ENCODE peak calls at places on chromosomes 13 and 19, in six cellular contexts. W is fibroblast of gingiva; N is IMR-90; E is activated naive CD4-positive, alpha-beta T cell treated with anti-CD3 and anti-CD28 coated beads, Interleukin-2, amount 50 U/mL, for 72 hours; C is gastrocnemius medialis; Q is endothelial cell. P is an unnamed sample.

GRCh38 chr19:12656899-12657571 is 9.5 kb downstream of the MAN2B1 start:
- DNase-seq in W (no peak), N (no peak), E (no peak), C (no peak), Q (no peak), P (no peak)

GRCh38 chr13:26280295-26280694 is 26.4 kb downstream of the CDK8 start:
- DNase-seq in W (peak; percentile 41), N (peak; percentile 70), E (no peak), C (no peak), Q (no peak), P (no peak)

GRCh38 chr13:111973186-111974064 is 93.5 kb upstream of the SOX1 start:
- DNase-seq in W (no peak), N (no peak), E (no peak), C (no peak), Q (no peak), P (no peak)

GRCh38 chr19:15812059-15812722 is 3.3 kb downstream of the OR10H1 start:
- DNase-seq in W (no peak), N (no peak), E (no peak), C (no peak), Q (no peak), P (no peak)

GRCh38 chr19:6056801-6057650 is 53.3 kb downstream of the RFX2 start:
- DNase-seq in W (peak; percentile 97), N (peak; percentile 91), E (no peak), C (peak; percentile 81), Q (peak; percentile 30), P (no peak)

GRCh38 chr13:79860757-79861156 is 379.8 kb downstream of the NDFIP2 start:
- DNase-seq in W (no peak), N (no peak), E (no peak), C (no peak), Q (no peak), P (no peak)

GRCh38 chr19:56840452-56841193 is at the start of the genes PEG3 and ZIM2:
- DNase-seq in W (no peak), N (no peak), E (no peak), C (no peak), Q (no peak), P (no peak)

GRCh38 chr19:53977429-53977990 is 13.9 kb upstream of the CACNG6 start:
- DNase-seq in W (peak; percentile 77), N (peak; percentile 78), E (no peak), C (peak; percentile 77), Q (peak; percentile 75), P (no peak)

GRCh38 chr13:39048806-39049205 is 10.6 kb downstream of the NHLRC3 start:
- DNase-seq in W (no peak), N (no peak), E (no peak), C (no peak), Q (no peak), P (no peak)

GRCh38 chr13:100230813-100231575 is 142.1 kb downstream of the PCCA start:
- DNase-seq in W (no peak), N (no peak), E (no peak), C (no peak), Q (no peak), P (no peak)

GRCh38 chr19:32969549-32969948 is 2.2 kb downstream of the CEP89 start:
- DNase-seq in W (no peak), N (no peak), E (no peak), C (no peak), Q (no peak), P (no peak)

GRCh38 chr13:96020155-96020575 is 33.0 kb downstream of the UGGT2 start:
- DNase-seq in W (peak; percentile 71), N (peak; percentile 67), E (no peak), C (peak; percentile 35), Q (peak; percentile 55), P (peak; percentile 5)

GRCh38 chr13:28636677-28637317 is 22.1 kb upstream of the POMP start:
- DNase-seq in W (peak; percentile 65), N (peak; percentile 89), E (peak; percentile 60), C (no peak), Q (peak; percentile 69), P (no peak)

GRCh38 chr19:47099576-47100050 is 14.0 kb downstream of the ZC3H4 start:
- DNase-seq in W (no peak), N (no peak), E (no peak), C (no peak), Q (no peak), P (no peak)

GRCh38 chr19:14019100-14019499 is 8.8 kb upstream of the RLN3 start:
- DNase-seq in W (no peak), N (no peak), E (no peak), C (no peak), Q (no peak), P (no peak)

GRCh38 chr13:50685491-50685890 is 158.0 kb downstream of the DLEU7 start:
- DNase-seq in W (no peak), N (no peak), E (no peak), C (peak; percentile 37), Q (no peak), P (no peak)

GRCh38 chr19:9865732-9866627 is 30.9 kb downstream of the PIN1 start:
- DNase-seq in W (no peak), N (no peak), E (no peak), C (no peak), Q (no peak), P (no peak)

P was measured in GM12891.